ENCODE peak calls at places on chromosomes 1 and 21, in eight cellular contexts. K, R, T, F, M, U, Q and Z are unnamed samples.
A peak's percentile ranks its signal among the peaks of the same experiment; 100 is the strongest.

GRCh38 chr1:45035631-45036301 is 23.7 kb downstream of the UROD start:
- DNase-seq in K (no peak), R (no peak), T (no peak), F (no peak), M (no peak), U (no peak), Q (no peak), Z (no peak)

GRCh38 chr21:45981154-45981606 is 390 bp upstream of the COL6A1 start:
- DNase-seq in K (peak; percentile 30), R (peak; percentile 98), T (peak; percentile 81), F (peak; percentile 79), M (peak; percentile 58), U (peak; percentile 47), Q (peak; percentile 32), Z (peak; percentile 30)

GRCh38 chr1:201108614-201109013 is 3.6 kb downstream of the CACNA1S start:
- DNase-seq in K (no peak), R (no peak), T (no peak), F (no peak), M (no peak), U (no peak), Q (no peak), Z (no peak)

GRCh38 chr1:245710961-245711903 is 556.4 kb downstream of the KIF26B start:
- DNase-seq in K (no peak), R (no peak), T (no peak), F (peak; percentile 49), M (no peak), U (no peak), Q (no peak), Z (no peak)

GRCh38 chr1:17831619-17832018 is 76.5 kb downstream of the ACTL8 start:
- DNase-seq in K (no peak), R (peak; percentile 29), T (no peak), F (peak; percentile 70), M (no peak), U (no peak), Q (no peak), Z (peak; percentile 13)

GRCh38 chr1:99527078-99527477 is 118.8 kb upstream of the PALMD start:
- DNase-seq in K (no peak), R (no peak), T (no peak), F (no peak), M (no peak), U (no peak), Q (no peak), Z (no peak)

GRCh38 chr1:38028671-38029070 is 16.1 kb downstream of the UTP11 start:
- DNase-seq in K (no peak), R (no peak), T (no peak), F (no peak), M (no peak), U (no peak), Q (no peak), Z (no peak)

GRCh38 chr1:45589861-45590260 is 6.0 kb downstream of the NASP start:
- DNase-seq in K (no peak), R (no peak), T (no peak), F (no peak), M (no peak), U (peak; percentile 36), Q (no peak), Z (no peak)

GRCh38 chr21:46509760-46510159 is 51.1 kb downstream of the DIP2A start:
- DNase-seq in K (no peak), R (no peak), T (no peak), F (no peak), M (no peak), U (peak; percentile 85), Q (no peak), Z (peak; percentile 42)

GRCh38 chr1:183029591-183030000 is 6.4 kb downstream of the LAMC1 start:
- DNase-seq in K (no peak), R (no peak), T (no peak), F (no peak), M (peak; percentile 86), U (no peak), Q (no peak), Z (no peak)

GRCh38 chr1:211738709-211739301 is 63.4 kb upstream of the NEK2 start:
- DNase-seq in K (peak; percentile 30), R (no peak), T (no peak), F (no peak), M (no peak), U (no peak), Q (no peak), Z (no peak)

GRCh38 chr1:149888999-149889289 is 10.4 kb upstream of the BOLA1 start:
- DNase-seq in K (no peak), R (no peak), T (no peak), F (no peak), M (peak; percentile 31), U (no peak), Q (no peak), Z (no peak)

GRCh38 chr1:228279011-228279721 is 71.3 kb downstream of the OBSCN start:
- DNase-seq in K (no peak), R (no peak), T (no peak), F (no peak), M (no peak), U (no peak), Q (no peak), Z (no peak)

GRCh38 chr1:151326619-151327222 is 495 bp downstream of the PI4KB start:
- DNase-seq in K (peak; percentile 49), R (peak; percentile 75), T (no peak), F (no peak), M (no peak), U (peak; percentile 41), Q (peak; percentile 25), Z (no peak)

GRCh38 chr1:116498789-116499628 is 71.8 kb downstream of the CD58 start:
- DNase-seq in K (no peak), R (peak; percentile 54), T (peak; percentile 71), F (peak; percentile 68), M (peak; percentile 40), U (peak; percentile 85), Q (no peak), Z (no peak)

GRCh38 chr1:221440658-221441057 is 301.2 kb downstream of the DUSP10 start:
- DNase-seq in K (no peak), R (no peak), T (no peak), F (no peak), M (no peak), U (no peak), Q (no peak), Z (no peak)

GRCh38 chr1:184635347-184636155 is 119.1 kb downstream of the EDEM3 start:
- DNase-seq in K (no peak), R (no peak), T (no peak), F (no peak), M (no peak), U (no peak), Q (no peak), Z (no peak)

GRCh38 chr21:44006656-44007055 is 5.5 kb upstream of the TRAPPC10 start:
- DNase-seq in K (no peak), R (no peak), T (no peak), F (no peak), M (no peak), U (no peak), Q (no peak), Z (peak; percentile 32)

GRCh38 chr1:68377098-68377497 is 72.7 kb downstream of the RPE65 start:
- DNase-seq in K (no peak), R (no peak), T (no peak), F (no peak), M (no peak), U (no peak), Q (no peak), Z (no peak)

GRCh38 chr1:92886886-92887419 is 55.1 kb downstream of the RPL5 start:
- DNase-seq in K (no peak), R (no peak), T (no peak), F (no peak), M (no peak), U (no peak), Q (no peak), Z (no peak)

GRCh38 chr1:150979723-150980056 is 2.4 kb upstream of the ANXA9 start:
- DNase-seq in K (no peak), R (no peak), T (no peak), F (no peak), M (no peak), U (no peak), Q (no peak), Z (no peak)

GRCh38 chr1:84827566-84827965 is 65.4 kb downstream of the LPAR3 start:
- DNase-seq in K (no peak), R (no peak), T (no peak), F (no peak), M (no peak), U (no peak), Q (no peak), Z (no peak)

GRCh38 chr1:59013276-59013927 is 229.6 kb upstream of the JUN start:
- DNase-seq in K (no peak), R (no peak), T (no peak), F (peak; percentile 67), M (no peak), U (peak; percentile 58), Q (no peak), Z (no peak)

GRCh38 chr1:182032251-182032650 is 29.3 kb downstream of the ZNF648 start:
- DNase-seq in K (no peak), R (no peak), T (no peak), F (no peak), M (no peak), U (no peak), Q (no peak), Z (no peak)

GRCh38 chr1:208538587-208538986 is 294.4 kb upstream of the PLXNA2 start:
- DNase-seq in K (no peak), R (no peak), T (no peak), F (no peak), M (no peak), U (no peak), Q (no peak), Z (no peak)